ENCODE peak calls at places on chromosomes 16 and 17, in ten cellular contexts. R is esophagus squamous epithelium; A is K562; L is astrocyte of the spinal cord; M is gastrocnemius medialis; S is PC-3; J is CD8-positive, alpha-beta T cell; W is A549; Q is heart right ventricle; O is left ventricle myocardium inferior. H is an unnamed sample.

GRCh38 chr17:83189013-83189672 is 109.7 kb downstream of the METRNL start:
- DNase-seq in J (no peak), O (no peak), L (no peak), W (no peak), M (no peak), S (no peak), R (no peak), A (no peak), Q (no peak), H (no peak)

GRCh38 chr16:89325861-89326471 is 108.5 kb downstream of the ZNF778 start:
- DNase-seq in A (peak), R (no peak), M (peak), O (peak), J (no peak), L (peak), S (peak), Q (peak), W (peak), H (no peak)

GRCh38 chr16:3577302-3577752 is at the start of gene NLRC3:
- DNase-seq in O (no peak), L (no peak), J (peak), A (no peak), M (no peak), Q (no peak), R (no peak), W (no peak), S (no peak), H (no peak)

GRCh38 chr16:79593074-79593531 is 7.4 kb downstream of the MAF start:
- DNase-seq in J (no peak), Q (no peak), A (no peak), M (peak), O (no peak), L (no peak), W (no peak), R (no peak), S (no peak), H (no peak)

GRCh38 chr16:77171750-77172635 is 19.0 kb upstream of the MON1B start:
- DNase-seq in R (no peak), S (peak), M (no peak), A (peak), Q (peak), L (peak), W (peak), O (no peak), J (peak), H (no peak)

GRCh38 chr17:28763804-28764266 is 20.0 kb downstream of the TRAF4 start:
- DNase-seq in S (peak), M (peak), A (peak), O (peak), L (peak), Q (peak), W (peak), R (no peak), J (peak), H (no peak)

GRCh38 chr16:17177968-17178880 is 292.5 kb downstream of the XYLT1 start:
- DNase-seq in W (no peak), S (no peak), O (no peak), A (no peak), L (peak), R (no peak), M (no peak), Q (no peak), J (no peak), H (no peak)

GRCh38 chr16:47488051-47488450 is 26.9 kb downstream of the PHKB start:
- DNase-seq in L (no peak), W (no peak), O (no peak), J (no peak), M (no peak), R (no peak), Q (no peak), S (no peak), A (no peak), H (no peak)

GRCh38 chr16:83356266-83356665 is 451.5 kb upstream of the HSBP1 start:
- DNase-seq in M (peak), A (peak), W (peak), L (peak), J (peak), S (peak), Q (no peak), R (no peak), O (no peak), H (no peak)

GRCh38 chr17:12765544-12765943 is 23.8 kb upstream of the ARHGAP44 start:
- DNase-seq in R (no peak), J (no peak), S (peak), M (no peak), A (peak), O (no peak), W (peak), Q (peak), L (peak), H (peak)

GRCh38 chr16:85381738-85382592 is 231.2 kb upstream of the GSE1 start:
- DNase-seq in L (peak), O (no peak), W (no peak), J (no peak), S (no peak), Q (no peak), M (no peak), R (no peak), A (peak), H (no peak)

GRCh38 chr17:30372755-30373154 is 6.0 kb upstream of the CPD start:
- DNase-seq in O (no peak), A (no peak), R (no peak), W (peak), Q (no peak), L (no peak), M (no peak), J (no peak), S (peak), H (no peak)

GRCh38 chr17:75250009-75250471 is 11.4 kb downstream of the GGA3 start:
- DNase-seq in J (peak), O (no peak), L (peak), S (no peak), R (no peak), M (no peak), Q (no peak), A (no peak), W (no peak), H (no peak)

GRCh38 chr17:17491546-17491988 is 4.6 kb downstream of the RASD1 start:
- DNase-seq in L (no peak), S (no peak), O (no peak), Q (no peak), M (no peak), R (no peak), J (no peak), W (no peak), A (no peak), H (no peak)

GRCh38 chr17:62627219-62627903 is at the start of gene MRC2:
- DNase-seq in A (peak), O (peak), R (no peak), J (peak), M (peak), S (peak), W (peak), L (peak), Q (peak), H (no peak)

GRCh38 chr17:47276868-47277267 is 23.2 kb downstream of the ITGB3 start:
- DNase-seq in W (no peak), Q (peak), O (peak), R (no peak), S (peak), L (peak), A (no peak), M (peak), J (no peak), H (no peak)

GRCh38 chr17:74116087-74116717 is 87.3 kb upstream of the RPL38 start:
- DNase-seq in S (no peak), R (no peak), M (no peak), J (no peak), Q (no peak), W (no peak), A (no peak), O (no peak), L (peak), H (no peak)

GRCh38 chr17:30321314-30321713 is 12.5 kb downstream of the TMIGD1 start:
- DNase-seq in M (no peak), L (no peak), Q (no peak), W (no peak), J (no peak), R (no peak), O (no peak), S (peak), A (no peak), H (no peak)

GRCh38 chr16:69836252-69836651 is 74.1 kb downstream of the WWP2 start:
- DNase-seq in J (no peak), Q (no peak), W (no peak), A (no peak), R (no peak), L (no peak), M (no peak), O (no peak), S (no peak), H (no peak)

GRCh38 chr16:47446431-47446830 is 14.4 kb downstream of the ITFG1 start:
- DNase-seq in J (no peak), R (no peak), W (no peak), A (no peak), S (no peak), L (no peak), Q (no peak), O (no peak), M (no peak), H (no peak)

GRCh38 chr16:66270333-66270927 is 96.1 kb upstream of the CDH5 start:
- DNase-seq in J (peak), L (peak), Q (peak), R (no peak), W (peak), A (peak), O (peak), M (peak), S (peak), H (no peak)

GRCh38 chr17:39090832-39091622 is 60.4 kb downstream of the PLXDC1 start:
- DNase-seq in J (no peak), W (no peak), O (no peak), S (no peak), Q (no peak), A (no peak), R (no peak), M (no peak), L (no peak), H (no peak)

GRCh38 chr16:84308120-84308519 is 13.4 kb downstream of the WFDC1 start:
- DNase-seq in L (no peak), R (no peak), S (peak), W (peak), O (peak), Q (peak), J (no peak), A (peak), M (no peak), H (no peak)

GRCh38 chr16:89787365-89787805 is 29.1 kb downstream of the FANCA start:
- DNase-seq in L (no peak), R (no peak), M (no peak), S (no peak), Q (no peak), O (no peak), A (no peak), W (no peak), J (no peak), H (no peak)

GRCh38 chr17:52170963-52171572 is 12.6 kb upstream of the CA10 start:
- DNase-seq in M (no peak), A (no peak), R (no peak), L (no peak), Q (no peak), O (no peak), W (peak), S (peak), J (no peak), H (no peak)

GRCh38 chr17:59527931-59528330 is 37.5 kb upstream of the DHX40 start:
- DNase-seq in W (no peak), O (no peak), R (no peak), J (no peak), Q (no peak), M (no peak), L (no peak), A (no peak), S (no peak), H (no peak)

GRCh38 chr17:8870406-8871040 is 3.0 kb upstream of the PIK3R6 start:
- DNase-seq in Q (no peak), O (no peak), W (no peak), J (no peak), M (no peak), A (no peak), L (no peak), R (no peak), S (no peak), H (no peak)

GRCh38 chr16:22035094-22035675 is 27.3 kb downstream of the MOSMO start:
- DNase-seq in S (no peak), L (no peak), Q (no peak), W (no peak), R (no peak), J (no peak), M (no peak), O (no peak), A (no peak), H (no peak)

GRCh38 chr16:1042076-1042744 is 30.3 kb upstream of the SSTR5 start:
- DNase-seq in R (no peak), W (no peak), Q (no peak), S (no peak), J (no peak), M (no peak), L (no peak), O (no peak), A (no peak), H (no peak)

GRCh38 chr17:27559996-27560481 is 70.9 kb upstream of the LGALS9 start:
- DNase-seq in S (peak), W (no peak), L (peak), R (no peak), J (no peak), O (peak), M (no peak), Q (peak), A (no peak), H (no peak)

GRCh38 chr17:77144227-77144626 is 3.5 kb downstream of the SEC14L1 start:
- DNase-seq in O (no peak), Q (no peak), L (no peak), A (no peak), J (no peak), W (no peak), S (no peak), R (no peak), M (no peak), H (no peak)

GRCh38 chr17:7853693-7854043 is 1.2 kb upstream of the TMEM88 start:
- DNase-seq in A (no peak), J (no peak), Q (no peak), S (no peak), L (no peak), R (no peak), O (no peak), W (no peak), M (no peak), H (no peak)

GRCh38 chr16:23006380-23006779 is 142.9 kb downstream of the USP31 start:
- DNase-seq in S (no peak), L (no peak), A (no peak), O (no peak), M (no peak), Q (no peak), W (no peak), J (no peak), R (no peak), H (no peak)

GRCh38 chr16:354971-355441 is 2.5 kb upstream of the AXIN1 start:
- DNase-seq in O (no peak), J (peak), A (no peak), S (no peak), L (no peak), M (no peak), W (no peak), Q (no peak), R (no peak), H (no peak)

GRCh38 chr17:52138350-52138749 is 20.2 kb downstream of the CA10 start:
- DNase-seq in W (no peak), A (no peak), Q (no peak), R (no peak), S (no peak), J (no peak), O (no peak), M (no peak), L (no peak), H (no peak)

GRCh38 chr17:37743612-37743874 is 1.3 kb downstream of the HNF1B start:
- DNase-seq in A (no peak), L (no peak), W (peak), M (no peak), S (no peak), Q (no peak), R (no peak), J (no peak), O (no peak), H (no peak)

GRCh38 chr17:57408064-57408811 is 151.9 kb downstream of the MSI2 start:
- DNase-seq in J (no peak), Q (no peak), M (no peak), A (no peak), L (peak), S (peak), R (no peak), W (no peak), O (no peak), H (no peak)

GRCh38 chr17:67058036-67058435 is 13.7 kb downstream of the CACNG1 start:
- DNase-seq in L (no peak), A (no peak), R (no peak), Q (no peak), J (no peak), W (no peak), O (no peak), S (no peak), M (peak), H (no peak)

GRCh38 chr16:81451753-81452680 is 7.4 kb downstream of the CMIP start:
- DNase-seq in A (no peak), M (peak), W (no peak), J (peak), L (no peak), R (no peak), O (no peak), S (no peak), Q (peak), H (no peak)
- TF ChIP-seq CTCF in A (peak), M (no peak), W (no peak), J (no peak), L (no peak), R (no peak), O (no peak), S (no peak), Q (no peak), H (no peak)

GRCh38 chr17:13922885-13923284 is 146.4 kb upstream of the COX10 start:
- DNase-seq in M (no peak), O (no peak), L (no peak), R (no peak), S (no peak), J (no peak), W (no peak), A (no peak), Q (no peak), H (no peak)
- H3K4me3 ChIP-seq in M (no peak), O (no peak), L (no peak), R (no peak), S (no peak), J (no peak), W (no peak), A (no peak), Q (no peak), H (no peak)

DNA sequence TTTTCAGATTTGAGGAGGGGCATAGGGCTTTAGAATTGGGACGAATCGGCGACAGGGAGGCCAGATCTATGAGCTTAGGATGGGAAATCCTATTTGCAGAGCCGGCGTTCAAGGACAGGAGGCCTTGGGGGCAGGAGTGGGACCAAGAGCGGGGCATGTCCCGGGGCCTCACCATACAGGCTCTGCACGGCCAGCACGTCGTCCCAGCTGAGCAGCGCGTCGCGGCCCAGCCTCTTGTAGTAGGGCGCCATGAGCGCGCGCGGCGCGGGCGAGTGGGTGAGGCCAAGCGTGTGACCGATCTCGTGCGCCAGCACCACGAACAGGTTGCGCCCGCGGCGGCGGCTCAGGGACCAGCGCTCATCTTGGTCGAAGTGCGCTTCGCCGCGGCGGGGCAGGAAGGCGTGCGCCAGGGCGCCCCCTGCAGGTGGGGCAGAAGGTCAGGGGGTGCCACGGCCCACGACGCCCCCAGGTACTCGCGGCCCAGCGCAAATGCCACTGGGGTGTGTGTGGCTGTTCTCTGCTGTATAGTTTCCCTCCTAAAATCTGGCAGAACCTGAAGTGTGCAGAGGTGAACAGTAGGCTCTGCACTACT is 9.3 kb downstream of the C17orf50 start:
- DNase-seq in M (no peak), Q (no peak), J (no peak), L (no peak), A (no peak), S (no peak), W (no peak), O (no peak), R (no peak), H (no peak)
- TF ChIP-seq CTCF in M (no peak), Q (no peak), J (no peak), L (peak), A (peak), S (peak), W (peak), O (no peak), R (no peak), H (peak)

DNA sequence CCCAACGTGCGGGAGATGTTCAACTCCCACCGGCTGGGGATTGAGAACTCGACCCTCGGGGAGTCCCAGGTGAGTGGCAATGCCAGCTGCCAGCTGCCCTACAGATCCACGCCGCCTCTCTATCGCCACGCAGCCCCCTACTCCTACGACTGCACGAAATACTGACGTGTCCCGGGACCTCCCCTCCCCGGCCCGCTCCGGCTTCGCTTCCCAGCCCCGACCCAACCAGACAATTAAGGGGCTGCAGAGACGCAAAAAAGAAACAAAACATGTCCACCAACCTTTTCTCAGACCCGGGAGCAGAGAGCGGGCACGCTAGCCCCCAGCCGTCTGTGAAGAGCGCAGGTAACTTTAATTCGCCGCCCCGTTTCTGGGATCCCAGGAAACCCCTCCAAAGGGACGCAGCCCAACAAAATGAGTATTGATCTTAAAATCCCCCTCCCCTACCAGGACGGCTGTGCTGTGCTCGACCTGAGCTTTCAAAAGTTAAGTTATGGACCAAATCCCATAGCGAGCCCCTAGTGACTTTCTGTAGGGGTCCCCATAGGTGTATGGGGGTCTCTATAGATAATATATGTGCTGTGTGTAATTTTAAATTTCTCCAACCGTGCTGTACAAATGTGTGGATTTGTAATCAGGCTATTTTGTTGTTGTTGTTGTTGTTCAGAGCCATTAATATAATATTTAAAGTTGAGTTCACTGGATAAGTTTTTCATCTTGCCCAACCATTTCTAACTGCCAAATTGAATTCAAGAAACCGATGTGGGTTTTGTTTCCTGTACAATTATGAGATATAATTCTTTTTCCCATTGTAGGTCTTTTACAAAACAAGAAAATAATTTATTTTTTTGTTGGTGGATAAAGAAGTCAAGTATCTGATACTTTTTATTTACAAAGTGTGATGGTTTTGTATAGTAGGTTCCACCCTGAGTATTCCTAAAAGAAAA is 2.3 kb downstream of the FOXC2 start:
- DNase-seq in S (no peak), A (no peak), O (no peak), R (no peak), Q (no peak), W (no peak), L (no peak), J (no peak), M (no peak), H (no peak)
- H3K4me3 ChIP-seq in S (no peak), A (no peak), O (peak), R (no peak), Q (peak), W (peak), L (peak), J (no peak), M (peak), H (peak)

DNA sequence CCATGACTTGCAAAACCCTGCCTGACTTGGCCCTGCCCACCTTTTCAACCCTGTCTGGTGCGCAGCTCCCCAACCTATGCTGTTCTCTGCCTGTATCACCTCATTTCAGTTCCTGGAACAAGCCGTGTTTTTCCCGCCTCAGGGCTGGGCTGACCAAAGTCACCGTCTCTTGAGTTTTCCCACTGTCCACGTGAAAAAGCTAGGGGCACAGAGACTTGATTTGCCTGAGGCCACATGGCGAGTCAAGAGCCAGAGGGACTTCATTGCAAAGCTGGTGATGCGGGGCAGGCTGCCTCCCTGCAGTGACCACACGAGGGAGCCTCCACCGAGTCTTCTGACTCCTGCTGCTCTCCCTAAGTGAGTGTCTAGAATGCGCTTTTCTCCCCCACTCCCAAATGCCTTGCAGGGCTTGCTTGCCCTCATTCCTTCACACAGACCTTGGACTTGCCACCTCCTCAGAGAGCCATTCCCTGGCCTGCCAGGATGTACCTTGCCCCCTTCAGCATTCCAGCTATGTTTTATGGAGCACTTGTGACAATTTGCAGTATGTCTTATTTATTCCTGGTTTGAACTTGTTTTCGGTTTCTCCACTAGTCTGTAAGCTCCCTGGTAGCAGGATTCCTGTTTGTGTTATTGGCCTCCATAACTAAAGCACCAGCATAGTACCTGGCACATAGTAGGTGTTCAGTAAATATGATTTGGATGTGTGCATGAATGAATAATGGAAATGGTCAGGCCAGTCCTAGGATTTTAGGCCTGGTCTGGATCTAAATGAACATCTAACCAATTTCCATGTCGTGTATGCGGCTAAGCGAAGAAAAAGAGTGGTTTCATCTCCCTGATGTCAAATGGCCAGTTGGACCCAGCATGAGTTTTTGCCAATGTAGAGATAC is 252.3 kb downstream of the SNX29 start:
- DNase-seq in O (peak), A (peak), Q (peak), M (no peak), R (no peak), J (peak), S (peak), L (peak), W (peak), H (no peak)
- TF ChIP-seq CTCF in O (peak), A (peak), Q (peak), M (no peak), R (peak), J (no peak), S (peak), L (peak), W (peak), H (peak)

H was measured in retinal pigment epithelial cell.